ENCODE peak calls at places on chromosomes 16 and 17, in ten cellular contexts. F, W, R, C, T, H, G, Q, N and L are unnamed samples.

GRCh38 chr16:4347765-4348509 is 3.2 kb downstream of the PAM16 start:
- DNase-seq in Q (no peak), G (no peak), H (no peak), R (no peak), W (no peak), T (no peak), C (no peak), N (no peak), F (peak), L (no peak)

GRCh38 chr16:88784074-88784855 is 755 bp downstream of the PIEZO1 start:
- DNase-seq in N (peak), R (peak), G (peak), Q (peak), F (peak), H (peak), T (peak), W (peak), C (peak), L (peak)

GRCh38 chr17:64296246-64296645 is 33.2 kb upstream of the TEX2 start:
- DNase-seq in Q (no peak), H (no peak), C (no peak), W (no peak), T (no peak), F (no peak), G (no peak), R (no peak), N (peak), L (no peak)

GRCh38 chr17:44772308-44773024 is 13.7 kb downstream of the ADAM11 start:
- DNase-seq in T (no peak), H (no peak), C (no peak), G (no peak), R (no peak), Q (no peak), N (no peak), W (no peak), F (no peak), L (no peak)

GRCh38 chr16:3640632-3641501 is 13.6 kb upstream of the DNASE1 start:
- DNase-seq in Q (no peak), T (no peak), W (no peak), G (no peak), F (no peak), H (no peak), C (no peak), N (no peak), R (peak), L (no peak)

GRCh38 chr17:3843935-3844516 is 2.0 kb downstream of the NCBP3 start:
- DNase-seq in N (no peak), R (peak), T (peak), Q (peak), F (no peak), C (peak), W (peak), G (no peak), H (peak), L (peak)

GRCh38 chr17:50266384-50267073 is 7.7 kb upstream of the TMEM92 start:
- DNase-seq in N (peak), T (peak), H (peak), C (no peak), G (no peak), Q (peak), R (peak), W (no peak), F (peak), L (no peak)

GRCh38 chr16:10578474-10579316 is 1.7 kb downstream of the EMP2 start:
- DNase-seq in T (no peak), C (no peak), F (no peak), Q (no peak), H (peak), W (no peak), N (no peak), G (no peak), R (peak), L (no peak)

GRCh38 chr17:17827826-17828621 is 8.8 kb downstream of the SREBF1 start:
- DNase-seq in C (no peak), G (no peak), N (no peak), F (no peak), Q (no peak), T (no peak), H (no peak), W (no peak), R (no peak), L (no peak)

GRCh38 chr17:15351925-15352324 is 10.5 kb upstream of the TEKT3 start:
- DNase-seq in W (no peak), F (peak), H (no peak), C (no peak), N (no peak), R (no peak), Q (peak), T (no peak), G (no peak), L (no peak)

GRCh38 chr17:32482568-32483320 is 4.0 kb upstream of the CDK5R1 start:
- DNase-seq in H (no peak), G (no peak), C (no peak), T (no peak), R (no peak), F (no peak), W (no peak), N (no peak), Q (no peak), L (no peak)

GRCh38 chr16:1825381-1825863 is 1.2 kb downstream of the HAGH start:
- DNase-seq in C (no peak), T (no peak), H (no peak), G (no peak), R (no peak), W (no peak), N (no peak), F (peak), Q (no peak), L (no peak)

GRCh38 chr16:88542231-88542630 is 28.0 kb upstream of the ZC3H18 start:
- DNase-seq in R (no peak), F (no peak), G (no peak), W (no peak), H (no peak), T (no peak), C (no peak), N (no peak), Q (no peak), L (no peak)

GRCh38 chr16:86357950-86358349 is 152.4 kb upstream of the FOXF1 start:
- DNase-seq in W (no peak), T (no peak), G (no peak), Q (no peak), R (no peak), H (no peak), F (no peak), C (no peak), N (no peak), L (no peak)

GRCh38 chr17:80862978-80863377 is 128.7 kb upstream of the CHMP6 start:
- DNase-seq in Q (no peak), F (no peak), W (no peak), C (no peak), G (no peak), N (no peak), R (no peak), H (no peak), T (no peak), L (no peak)

GRCh38 chr17:17794382-17794781 is 42.4 kb downstream of the SREBF1 start:
- DNase-seq in C (no peak), H (no peak), F (no peak), R (no peak), Q (no peak), T (no peak), N (no peak), W (no peak), G (no peak), L (no peak)

GRCh38 chr16:65845466-65846209 is 520.9 kb upstream of the CDH5 start:
- DNase-seq in G (no peak), R (no peak), T (no peak), F (no peak), Q (peak), C (no peak), N (peak), H (no peak), W (no peak), L (no peak)

GRCh38 chr16:88331989-88332920 is 50.5 kb upstream of the ZNF469 start:
- DNase-seq in N (peak), H (peak), F (peak), Q (peak), W (no peak), T (no peak), C (no peak), R (no peak), G (no peak), L (no peak)

GRCh38 chr17:17919169-17920107 is 52.8 kb downstream of the TOM1L2 start:
- DNase-seq in W (peak), T (peak), Q (peak), N (peak), F (peak), C (peak), G (peak), H (peak), R (peak), L (peak)